ENCODE peak calls at places on chromosomes 7 and 10, in seven cellular contexts. V is HCT116, H is foreskin fibroblast, F is PC-9, C is fibroblast of the aortic adventitia, Z is retinal pigment epithelial cell, R is psoas muscle. A is an unnamed sample.

GRCh38 chr7:51034531-51035264 is 252.0 kb upstream of the GRB10 start:
- DNase-seq in V (no peak), H (peak; percentile 51), F (peak; percentile 79), C (peak; percentile 78), Z (peak; percentile 82), R (no peak), A (no peak)

GRCh38 chr7:149764481-149765398 is 8.6 kb downstream of the ZNF467 start:
- DNase-seq in V (no peak), H (no peak), F (no peak), C (no peak), Z (no peak), R (peak; percentile 68), A (no peak)

GRCh38 chr7:148697256-148697841 is 1.4 kb upstream of the CUL1 start:
- DNase-seq in V (no peak), H (peak; percentile 50), F (no peak), C (peak; percentile 33), Z (no peak), R (peak; percentile 66), A (no peak)

GRCh38 chr7:55622241-55622835 is 50.0 kb upstream of the VOPP1 start:
- DNase-seq in V (no peak), H (peak; percentile 2), F (no peak), C (no peak), Z (no peak), R (no peak), A (no peak)

GRCh38 chr10:124233546-124234138 is 140.2 kb upstream of the CHST15 start:
- DNase-seq in V (no peak), H (no peak), F (no peak), C (no peak), Z (no peak), R (no peak), A (no peak)

GRCh38 chr7:92854501-92855238 is 18.3 kb upstream of the CDK6 start:
- DNase-seq in V (no peak), H (no peak), F (no peak), C (peak; percentile 31), Z (no peak), R (no peak), A (no peak)

GRCh38 chr10:35854661-35855060 is 212.6 kb upstream of the FZD8 start:
- DNase-seq in V (no peak), H (no peak), F (no peak), C (no peak), Z (no peak), R (no peak), A (no peak)

GRCh38 chr7:30134011-30134410 is 775 bp upstream of the MTURN start:
- DNase-seq in V (no peak), H (no peak), F (no peak), C (no peak), Z (no peak), R (no peak), A (no peak)

GRCh38 chr7:159198016-159198724 is 53.5 kb upstream of the VIPR2 start:
- DNase-seq in V (no peak), H (no peak), F (no peak), C (no peak), Z (no peak), R (no peak), A (no peak)

GRCh38 chr10:101466016-101466912 is 112.3 kb downstream of the BTRC start:
- DNase-seq in V (no peak), H (no peak), F (no peak), C (no peak), Z (no peak), R (no peak), A (no peak)

GRCh38 chr7:27182285-27182827 is 2.7 kb downstream of the HOXA11 start:
- DNase-seq in V (no peak), H (no peak), F (no peak), C (no peak), Z (no peak), R (no peak), A (no peak)

GRCh38 chr7:80288175-80289122 is 153.8 kb downstream of the GNAI1 start:
- DNase-seq in V (no peak), H (peak; percentile 18), F (peak; percentile 92), C (peak; percentile 13), Z (no peak), R (no peak), A (no peak)

GRCh38 chr7:50595538-50596102 is 30.4 kb upstream of the DDC start:
- DNase-seq in V (peak; percentile 34), H (peak; percentile 26), F (no peak), C (peak; percentile 57), Z (peak; percentile 24), R (no peak), A (no peak)

GRCh38 chr10:17454801-17455520 is 566 bp upstream of the ST8SIA6 start:
- DNase-seq in V (peak; percentile 64), H (no peak), F (no peak), C (no peak), Z (no peak), R (no peak), A (no peak)
- H3K4me3 ChIP-seq in V (peak overlapping the region; percentile 59), H (peak overlapping the region; percentile 36), F (peak overlapping the region; percentile 55), C (peak overlapping the region; percentile 54), Z (peak overlapping the region; percentile 60), R (peak overlapping the region; percentile 61), A (peak overlapping the region; percentile 43)

GRCh38 chr7:24283559-24283899 is 461 bp upstream of the NPY start:
- DNase-seq in V (no peak), H (no peak), F (no peak), C (no peak), Z (no peak), R (no peak), A (no peak)

GRCh38 chr7:24283900-24284698 is at the start of gene NPY:
- DNase-seq in V (no peak), H (no peak), F (no peak), C (no peak), Z (no peak), R (peak; percentile 48), A (no peak)

GRCh38 chr7:24284699-24285506 is 913 bp downstream of the NPY start:
- DNase-seq in V (no peak), H (no peak), F (no peak), C (no peak), Z (no peak), R (peak; percentile 36), A (no peak)

DNA sequence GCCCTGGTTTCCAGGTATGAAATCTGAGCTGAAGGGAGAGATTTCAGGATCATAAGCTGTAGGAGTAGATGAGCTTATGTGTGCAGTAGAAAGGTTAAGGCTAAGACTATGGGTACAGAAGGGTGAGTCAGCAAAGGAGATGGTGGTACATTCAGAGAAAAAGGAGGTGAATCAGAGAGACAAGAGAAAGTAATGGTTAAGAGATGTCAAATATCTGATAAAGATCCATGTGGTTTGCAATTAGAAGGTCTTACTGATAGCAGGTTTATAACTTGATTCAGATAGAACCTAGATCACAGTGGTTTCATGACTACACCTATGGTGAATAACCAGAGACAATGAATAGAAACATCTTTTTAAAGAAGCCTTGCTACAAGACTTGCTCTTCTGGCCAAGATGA is 4.5 kb upstream of the NPY start:
- DNase-seq in V (no peak), H (no peak), F (no peak), C (no peak), Z (no peak), R (no peak), A (no peak)
- TF ChIP-seq CTCF in V (no peak), H (no peak), F (no peak), C (no peak), Z (no peak), R (no peak), A (no peak)

DNA sequence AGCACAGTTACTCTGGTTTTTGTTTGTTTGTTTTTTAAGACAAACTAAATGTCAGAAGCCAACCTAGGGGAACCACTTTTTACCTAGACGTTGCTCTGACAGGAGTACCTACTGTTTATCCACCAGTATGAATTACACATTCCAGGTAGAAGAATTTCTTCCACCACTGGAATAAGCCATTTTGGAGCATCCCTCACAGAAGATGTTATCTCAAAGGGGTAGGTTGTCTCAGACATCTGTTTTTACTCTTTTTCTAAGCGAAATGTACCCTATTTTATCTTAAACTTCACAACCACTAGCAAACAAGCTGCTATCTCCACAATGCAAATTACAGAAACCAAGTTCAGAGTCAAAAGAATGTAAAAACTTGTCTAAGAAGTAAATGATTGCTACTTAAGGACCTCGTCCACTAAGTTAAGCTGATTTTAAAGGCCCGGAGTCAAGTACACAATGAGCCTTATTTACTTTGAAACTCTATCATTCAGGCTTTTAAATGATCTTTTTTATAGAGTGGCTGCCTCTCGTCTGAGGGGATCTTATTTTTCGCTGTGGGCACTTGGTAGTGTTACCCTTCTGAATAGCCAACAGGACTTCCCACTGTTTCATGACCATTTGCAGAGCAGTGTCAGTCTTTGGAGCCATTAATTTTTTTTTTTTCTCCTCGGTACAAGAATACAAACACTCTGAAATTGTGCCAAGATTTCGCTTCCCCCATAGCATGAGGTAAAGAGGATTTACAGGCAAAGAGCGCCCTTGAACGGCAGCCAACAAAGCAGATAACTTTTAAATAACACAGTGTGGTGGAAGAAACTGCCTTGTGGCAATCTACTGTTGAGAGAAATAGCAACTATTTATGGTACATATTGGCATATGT is 15.7 kb upstream of the ARMC3 start:
- DNase-seq in V (no peak), H (peak; percentile 2), F (no peak), C (no peak), Z (peak; percentile 96), R (no peak), A (no peak)
- H3K4me3 ChIP-seq in V (no peak overlapping the region), H (no peak overlapping the region), F (no peak overlapping the region), C (no peak overlapping the region), Z (no peak overlapping the region), R (no peak overlapping the region), A (no peak overlapping the region)

GRCh38 chr7:38178004-38178694 is at the start of gene STARD3NL:
- DNase-seq in V (peak; percentile 100), H (peak; percentile 100), F (peak; percentile 99), C (peak; percentile 100), Z (peak; percentile 100), R (peak; percentile 96), A (peak; percentile 99)
- TF ChIP-seq CTCF in V (no peak), H (no peak), F (no peak), C (no peak), Z (peak; percentile 13), R (no peak), A (no peak)

A was measured in epithelial cell of proximal tubule.